ENCODE peak calls at places on chromosomes 4 and X, in seven cellular contexts. W is OCI-LY7, Q is HCT116, B is Karpas-422, P is MM.1S, U is GM23338, L is PC-3. I is an unnamed sample.

GRCh38 chr4:142846729-142847606 is 867 bp upstream of the INPP4B start:
- DNase-seq in W (peak; percentile 7), Q (peak; percentile 57), B (no peak), P (peak; percentile 75), U (peak; percentile 83), L (peak; percentile 90), I (peak; percentile 39)

GRCh38 chrX:124211312-124211942 is 121.0 kb upstream of the TEX13D start:
- DNase-seq in W (peak; percentile 60), Q (peak; percentile 8), B (peak; percentile 77), P (peak; percentile 48), U (peak; percentile 68), L (peak; percentile 65), I (peak; percentile 48)

GRCh38 chr4:65623509-65623908 is 46.8 kb downstream of the EPHA5 start:
- DNase-seq in W (no peak), Q (no peak), B (no peak), P (no peak), U (no peak), L (peak; percentile 83), I (peak; percentile 81)

GRCh38 chr4:687975-688694 is 816 bp downstream of the SLC49A3 start:
- DNase-seq in W (no peak), Q (no peak), B (no peak), P (no peak), U (peak; percentile 77), L (peak; percentile 12), I (no peak)

GRCh38 chr4:123127218-123127617 is 204.8 kb upstream of the NUDT6 start:
- DNase-seq in W (peak; percentile 9), Q (no peak), B (no peak), P (peak; percentile 8), U (no peak), L (peak; percentile 37), I (peak; percentile 48)

GRCh38 chrX:153627675-153628111 is 19.3 kb upstream of the DUSP9 start:
- DNase-seq in W (no peak), Q (no peak), B (no peak), P (no peak), U (no peak), L (no peak), I (no peak)

GRCh38 chr4:304987-305680 is at the start of gene ZNF732:
- DNase-seq in W (no peak), Q (no peak), B (peak; percentile 23), P (no peak), U (peak; percentile 99), L (no peak), I (peak; percentile 84)

GRCh38 chr4:120070191-120070590 is 3.5 kb upstream of the MAD2L1 start:
- DNase-seq in W (no peak), Q (no peak), B (no peak), P (no peak), U (no peak), L (no peak), I (peak; percentile 66)

GRCh38 chrX:45232139-45232538 is 31.5 kb upstream of the DIPK2B start:
- DNase-seq in W (no peak), Q (no peak), B (no peak), P (no peak), U (no peak), L (no peak), I (no peak)

GRCh38 chr4:34974313-34974680 is 1270.0 kb downstream of the ARAP2 start:
- DNase-seq in W (no peak), Q (no peak), B (no peak), P (no peak), U (no peak), L (no peak), I (no peak)

GRCh38 chrX:54529166-54529558 is 857 bp upstream of the GNL3L start:
- DNase-seq in W (no peak), Q (no peak), B (peak; percentile 42), P (no peak), U (no peak), L (no peak), I (no peak)

GRCh38 chr4:33998204-33998603 is 2246.1 kb downstream of the ARAP2 start:
- DNase-seq in W (no peak), Q (no peak), B (no peak), P (no peak), U (peak; percentile 19), L (no peak), I (no peak)

GRCh38 chr4:174047363-174047762 is 236.1 kb downstream of the FBXO8 start:
- DNase-seq in W (no peak), Q (no peak), B (no peak), P (no peak), U (no peak), L (no peak), I (no peak)

GRCh38 chr4:8370835-8371234 is 69.7 kb downstream of the ACOX3 start:
- DNase-seq in W (no peak), Q (no peak), B (no peak), P (no peak), U (no peak), L (no peak), I (no peak)

GRCh38 chr4:52883707-52884669 is 21.9 kb downstream of the RASL11B start:
- DNase-seq in W (no peak), Q (no peak), B (no peak), P (no peak), U (no peak), L (peak; percentile 33), I (no peak)

GRCh38 chr4:184598753-184599491 is 50.3 kb downstream of the CASP3 start:
- DNase-seq in W (no peak), Q (no peak), B (no peak), P (no peak), U (no peak), L (no peak), I (peak; percentile 38)

GRCh38 chrX:16712116-16712824 is at the start of gene CTPS2:
- DNase-seq in W (peak; percentile 66), Q (no peak), B (peak; percentile 83), P (peak; percentile 65), U (peak; percentile 58), L (peak; percentile 63), I (peak; percentile 75)

GRCh38 chr4:27360651-27361347 is 500.2 kb downstream of the STIM2 start:
- DNase-seq in W (no peak), Q (no peak), B (no peak), P (no peak), U (peak; percentile 29), L (peak; percentile 69), I (peak; percentile 81)

GRCh38 chr4:48651869-48652447 is 128.1 kb downstream of the FRYL start:
- DNase-seq in W (no peak), Q (no peak), B (no peak), P (no peak), U (no peak), L (no peak), I (peak; percentile 80)

GRCh38 chr4:6777636-6778281 is 4.8 kb upstream of the KIAA0232 start:
- DNase-seq in W (no peak), Q (no peak), B (peak; percentile 52), P (no peak), U (no peak), L (no peak), I (no peak)

GRCh38 chr4:2714071-2714770 is 41.9 kb downstream of the TNIP2 start:
- DNase-seq in W (no peak), Q (no peak), B (no peak), P (no peak), U (no peak), L (no peak), I (peak; percentile 84)

DNA sequence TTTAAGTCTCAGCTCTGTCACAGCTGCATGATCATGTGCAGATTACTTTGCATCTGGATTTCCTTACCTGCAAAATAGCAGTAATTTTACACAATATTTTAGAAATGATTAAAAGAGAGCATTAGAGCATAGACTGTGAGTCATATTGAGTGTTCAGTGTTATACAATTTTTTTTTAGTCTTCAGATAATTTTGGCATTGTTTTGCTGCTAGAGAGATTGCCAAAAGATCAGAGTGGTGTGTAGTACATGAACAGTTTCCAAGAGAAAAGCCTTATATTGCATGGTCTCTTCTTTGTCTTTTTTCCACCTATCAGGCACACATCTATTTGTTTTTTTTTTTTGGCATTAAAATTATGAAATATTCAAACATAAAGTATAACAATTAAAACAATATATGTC is 209.6 kb upstream of the TLL1 start:
- DNase-seq in W (no peak), Q (no peak), B (no peak), P (no peak), U (no peak), L (no peak), I (no peak)
- H3K9me2 ChIP-seq in W (no peaks in the 10 kb centered on the region), Q (no peaks in the 10 kb centered on the region), B (no peaks in the 10 kb centered on the region), P (no peaks in the 10 kb centered on the region), U (no peaks in the 10 kb centered on the region), L (no peaks in the 10 kb centered on the region), I (no peaks in the 10 kb centered on the region)

DNA sequence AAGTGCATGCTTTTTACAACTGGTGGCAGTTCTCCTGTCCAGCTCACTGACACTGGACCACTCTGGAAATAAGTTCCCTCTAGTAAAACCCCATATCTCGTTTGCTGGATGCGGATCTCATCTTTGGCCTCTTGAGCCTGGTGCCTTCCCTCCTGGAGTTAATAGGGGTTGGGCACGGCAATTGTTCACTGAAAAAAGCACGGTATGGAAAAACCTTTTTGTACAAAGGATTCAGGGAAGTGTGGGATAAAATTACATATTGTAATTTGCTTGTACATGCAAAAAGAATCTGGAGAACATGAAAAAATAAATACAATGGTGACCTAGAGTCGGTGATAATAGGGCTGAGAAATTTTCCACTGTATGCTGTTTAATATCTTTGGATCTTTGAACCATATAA is 30.6 kb downstream of the TBC1D9 start:
- DNase-seq in W (no peak), Q (no peak), B (no peak), P (no peak), U (no peak), L (no peak), I (no peak)
- H3K9me2 ChIP-seq in W (no peaks in the 10 kb centered on the region), Q (no peaks in the 10 kb centered on the region), B (no peaks in the 10 kb centered on the region), P (no peaks in the 10 kb centered on the region), U (no peaks in the 10 kb centered on the region), L (no peaks in the 10 kb centered on the region), I (no peaks in the 10 kb centered on the region)

DNA sequence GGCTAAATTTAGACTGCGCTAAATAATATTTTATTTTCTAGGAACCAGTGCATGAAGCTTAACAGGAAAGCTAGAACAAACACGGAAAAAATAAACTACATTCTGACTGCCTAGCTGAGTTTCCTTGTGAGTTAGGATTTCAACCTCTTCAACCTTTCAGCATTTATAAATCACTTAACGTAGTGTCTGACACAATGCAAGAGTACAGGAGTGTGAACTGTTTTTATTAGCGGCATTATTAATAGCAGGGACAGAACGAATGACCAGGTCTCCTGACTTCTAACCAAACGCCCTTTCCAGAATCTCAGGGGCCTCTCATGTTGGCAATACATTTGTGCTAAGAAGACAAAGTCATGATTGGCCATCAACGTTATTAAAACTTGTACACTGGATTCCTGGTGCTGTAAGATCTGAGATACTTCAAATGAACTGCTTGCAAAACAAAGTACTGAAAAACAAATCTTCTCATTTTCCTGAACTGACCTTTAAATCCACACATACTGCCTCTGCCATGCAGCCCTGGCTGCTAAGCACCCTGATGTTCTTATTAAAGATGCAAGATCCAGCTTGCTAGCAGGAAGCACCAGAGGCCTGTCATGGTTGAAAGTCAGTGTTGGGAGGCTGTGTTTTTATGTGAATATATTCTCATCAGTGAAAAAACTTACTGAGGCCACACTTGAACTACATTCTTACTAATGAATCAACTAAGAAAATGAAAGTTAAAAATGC is 380.4 kb upstream of the CPEB2 start:
- DNase-seq in W (no peak), Q (no peak), B (no peak), P (no peak), U (no peak), L (no peak), I (no peak)
- H3K9me2 ChIP-seq in W (no peaks in the 10 kb centered on the region), Q (no peaks in the 10 kb centered on the region), B (no peaks in the 10 kb centered on the region), P (no peaks in the 10 kb centered on the region), U (peaks cover 7% of the 10 kb centered on the region), L (no peaks in the 10 kb centered on the region), I (no peaks in the 10 kb centered on the region)

DNA sequence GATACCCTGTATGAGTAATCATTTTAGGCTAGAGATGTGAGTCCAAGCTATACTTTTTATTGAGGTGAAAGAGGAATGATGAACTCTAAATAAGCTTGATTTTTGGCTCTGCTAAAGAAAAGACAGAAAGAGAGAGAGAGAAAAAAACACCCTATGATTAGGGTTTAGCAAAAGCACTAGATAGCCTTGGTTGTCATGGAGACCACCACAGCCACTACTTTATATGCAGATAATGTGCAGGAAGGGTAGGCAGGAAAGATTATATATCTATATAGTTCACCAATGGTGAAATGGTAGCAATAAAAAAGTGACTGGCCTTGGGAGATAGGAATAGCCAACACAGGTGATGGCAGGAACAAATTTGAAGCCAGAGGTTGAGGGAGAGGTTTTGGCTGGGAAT is 69.9 kb upstream of the CAMK2D start:
- DNase-seq in W (no peak), Q (no peak), B (no peak), P (no peak), U (no peak), L (no peak), I (no peak)
- H3K9me2 ChIP-seq in W (no peaks in the 10 kb centered on the region), Q (no peaks in the 10 kb centered on the region), B (no peaks in the 10 kb centered on the region), P (no peaks in the 10 kb centered on the region), U (peaks cover 9% of the 10 kb centered on the region), L (no peaks in the 10 kb centered on the region), I (peaks cover 5% of the 10 kb centered on the region)